ENCODE peak calls at places on chromosomes 3 and 15, in eight cellular contexts. One of them, this sample, is unnamed.

GRCh38 chr15:42490246-42490742 is 647 bp downstream of the ZNF106 start:
- DNase-seq in AG09309: no peak
- DNase-seq in stimulated activated CD4-positive, alpha-beta T cell treated with anti-CD3 and anti-CD28 coated beads, Interleukin-4, amount 100 ng/mL, for 48 hours: no peak
- DNase-seq in MV-4-11: peak
- DNase-seq in NCI-H1092 treated with DMSO at 0.1 percent for 48 hours: no peak
- DNase-seq in osteocyte: no peak
- DNase-seq in kidney: no peak
- DNase-seq in A172: peak
- DNase-seq in this sample: no peak

GRCh38 chr3:123559040-123559861 is 25.6 kb downstream of the HACD2 start:
- DNase-seq in stimulated activated CD4-positive, alpha-beta T cell treated with anti-CD3 and anti-CD28 coated beads, Interleukin-4, amount 100 ng/mL, for 48 hours: no peak
- DNase-seq in NCI-H1092 treated with DMSO at 0.1 percent for 48 hours: peak
- DNase-seq in AG09309: no peak
- DNase-seq in MV-4-11: peak
- DNase-seq in kidney: no peak
- DNase-seq in A172: peak
- DNase-seq in osteocyte: no peak
- DNase-seq in this sample: no peak

GRCh38 chr15:85793641-85794597 is 806 bp downstream of the KLHL25 start:
- DNase-seq in NCI-H1092 treated with DMSO at 0.1 percent for 48 hours: no peak
- DNase-seq in kidney: peak
- DNase-seq in AG09309: no peak
- DNase-seq in osteocyte: no peak
- DNase-seq in MV-4-11: no peak
- DNase-seq in stimulated activated CD4-positive, alpha-beta T cell treated with anti-CD3 and anti-CD28 coated beads, Interleukin-4, amount 100 ng/mL, for 48 hours: no peak
- DNase-seq in A172: no peak
- DNase-seq in this sample: no peak

GRCh38 chr15:62896380-62896866 is 146.1 kb upstream of the TPM1 start:
- DNase-seq in osteocyte: no peak
- DNase-seq in stimulated activated CD4-positive, alpha-beta T cell treated with anti-CD3 and anti-CD28 coated beads, Interleukin-4, amount 100 ng/mL, for 48 hours: no peak
- DNase-seq in MV-4-11: no peak
- DNase-seq in kidney: no peak
- DNase-seq in A172: peak
- DNase-seq in AG09309: no peak
- DNase-seq in NCI-H1092 treated with DMSO at 0.1 percent for 48 hours: no peak
- DNase-seq in this sample: no peak

GRCh38 chr15:64251121-64251520 is 88.3 kb upstream of the PPIB start:
- DNase-seq in kidney: no peak
- DNase-seq in NCI-H1092 treated with DMSO at 0.1 percent for 48 hours: no peak
- DNase-seq in stimulated activated CD4-positive, alpha-beta T cell treated with anti-CD3 and anti-CD28 coated beads, Interleukin-4, amount 100 ng/mL, for 48 hours: no peak
- DNase-seq in AG09309: no peak
- DNase-seq in MV-4-11: no peak
- DNase-seq in A172: no peak
- DNase-seq in osteocyte: no peak
- DNase-seq in this sample: no peak

GRCh38 chr3:140053794-140054193 is 118.8 kb downstream of the CLSTN2 start:
- DNase-seq in osteocyte: no peak
- DNase-seq in kidney: no peak
- DNase-seq in AG09309: no peak
- DNase-seq in stimulated activated CD4-positive, alpha-beta T cell treated with anti-CD3 and anti-CD28 coated beads, Interleukin-4, amount 100 ng/mL, for 48 hours: no peak
- DNase-seq in MV-4-11: no peak
- DNase-seq in A172: no peak
- DNase-seq in NCI-H1092 treated with DMSO at 0.1 percent for 48 hours: no peak
- DNase-seq in this sample: no peak

GRCh38 chr15:50137330-50137761 is 18.3 kb upstream of the ATP8B4 start:
- DNase-seq in MV-4-11: no peak
- DNase-seq in AG09309: peak
- DNase-seq in osteocyte: no peak
- DNase-seq in A172: peak
- DNase-seq in NCI-H1092 treated with DMSO at 0.1 percent for 48 hours: no peak
- DNase-seq in stimulated activated CD4-positive, alpha-beta T cell treated with anti-CD3 and anti-CD28 coated beads, Interleukin-4, amount 100 ng/mL, for 48 hours: peak
- DNase-seq in kidney: no peak
- DNase-seq in this sample: peak

GRCh38 chr3:71225951-71226564 is 357.5 kb downstream of the FOXP1 start:
- DNase-seq in kidney: peak
- DNase-seq in stimulated activated CD4-positive, alpha-beta T cell treated with anti-CD3 and anti-CD28 coated beads, Interleukin-4, amount 100 ng/mL, for 48 hours: no peak
- DNase-seq in NCI-H1092 treated with DMSO at 0.1 percent for 48 hours: no peak
- DNase-seq in A172: no peak
- DNase-seq in osteocyte: no peak
- DNase-seq in AG09309: no peak
- DNase-seq in MV-4-11: no peak
- DNase-seq in this sample: no peak